ENCODE peak calls at places on chromosome 19, in five cellular contexts. Q, P, A, J and F are unnamed samples.

GRCh38 chr19:50003810-50004419 is 21.3 kb downstream of the VRK3 start:
- DNase-seq in Q (peak; percentile 93), J (peak; percentile 34), A (peak; percentile 97), P (peak; percentile 56), F (peak; percentile 78)

GRCh38 chr19:39402417-39403297 is 4.0 kb upstream of the ZFP36 start:
- DNase-seq in A (peak; percentile 93), Q (peak; percentile 75), J (peak; percentile 92), P (peak; percentile 94), F (no peak)

GRCh38 chr19:18417250-18418033 is 1.8 kb upstream of the SSBP4 start:
- DNase-seq in P (peak; percentile 86), J (no peak), Q (no peak), A (peak; percentile 73), F (no peak)

GRCh38 chr19:49818691-49819331 is 722 bp downstream of the MED25 start:
- DNase-seq in A (no peak), P (no peak), Q (no peak), J (no peak), F (no peak)

GRCh38 chr19:53785196-53785889 is 38.8 kb downstream of the NLRP12 start:
- DNase-seq in Q (no peak), P (no peak), A (no peak), J (no peak), F (no peak)

GRCh38 chr19:23981863-23982262 is 67.2 kb downstream of the ZNF726 start:
- DNase-seq in J (no peak), P (no peak), Q (no peak), A (no peak), F (no peak)

GRCh38 chr19:45175663-45176345 is 2.2 kb downstream of the TRAPPC6A start:
- DNase-seq in J (no peak), Q (no peak), P (no peak), A (no peak), F (no peak)

GRCh38 chr19:10043286-10043927 is 30.1 kb downstream of the RDH8 start:
- DNase-seq in Q (no peak), A (peak; percentile 33), P (no peak), J (no peak), F (no peak)

GRCh38 chr19:7513809-7514642 is 1.9 kb upstream of the ZNF358 start:
- DNase-seq in A (no peak), Q (no peak), J (no peak), P (no peak), F (no peak)

GRCh38 chr19:19575411-19575810 is 37.3 kb downstream of the CILP2 start:
- DNase-seq in J (no peak), Q (no peak), A (no peak), P (no peak), F (no peak)

GRCh38 chr19:13102416-13102665 is 317 bp downstream of the LYL1 start:
- DNase-seq in P (no peak), Q (no peak), A (no peak), J (no peak), F (no peak)

GRCh38 chr19:13100031-13100588 is 2.5 kb downstream of the LYL1 start:
- DNase-seq in P (no peak), Q (no peak), J (no peak), A (no peak), F (no peak)

GRCh38 chr19:13102666-13103584 is at the start of gene LYL1:
- DNase-seq in P (peak; percentile 78), Q (no peak), A (no peak), J (peak; percentile 86), F (no peak)

GRCh38 chr19:13100871-13101589 is 1.6 kb downstream of the LYL1 start:
- DNase-seq in A (no peak), Q (no peak), P (no peak), J (no peak), F (no peak)

DNA sequence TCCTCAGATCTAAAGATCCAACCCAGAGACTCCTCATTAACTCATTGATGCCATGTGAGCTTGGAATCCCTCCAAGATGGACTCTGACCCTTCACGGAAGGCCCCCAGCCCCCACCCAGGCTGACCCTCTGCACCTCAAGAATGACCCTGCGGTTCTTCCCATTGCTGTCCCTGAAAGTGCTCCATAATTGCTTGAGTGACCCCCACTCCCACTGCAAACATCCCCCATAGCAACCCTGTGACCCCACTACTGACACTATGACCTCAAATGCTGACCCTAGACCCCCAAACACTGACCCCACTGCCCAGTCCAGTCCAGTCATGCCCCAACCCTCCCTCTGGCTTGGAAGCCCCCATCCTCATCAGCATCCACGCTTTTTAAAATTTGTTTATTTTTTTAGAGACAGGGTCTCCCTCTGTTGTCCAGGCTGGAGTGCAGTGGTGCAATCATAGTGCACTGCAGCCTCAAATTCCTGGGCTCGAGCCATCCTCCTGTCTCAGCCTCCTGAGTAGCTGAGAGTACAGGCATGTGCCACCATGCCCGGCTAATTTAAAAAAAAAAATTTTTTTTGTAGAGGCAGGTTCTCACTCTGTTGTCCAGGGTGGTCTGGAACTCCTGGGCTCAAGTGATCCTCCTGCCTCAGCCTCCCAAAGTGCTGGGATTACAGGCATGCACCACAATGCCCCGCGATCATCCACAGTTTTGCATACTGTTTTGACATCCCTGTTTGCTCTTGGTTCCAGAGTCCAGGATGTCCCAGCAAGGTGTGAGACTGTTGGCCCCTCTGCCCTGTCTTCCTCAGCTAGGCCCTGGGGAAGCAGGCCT is 855 bp downstream of the LYL1 start:
- DNase-seq in P (no peak), A (no peak), Q (no peak), J (no peak), F (no peak)
- H3K4me3 ChIP-seq in P (peak overlapping the region; percentile 30), A (no peak overlapping the region), Q (no peak overlapping the region), J (peak overlapping the region; percentile 44), F (no peak overlapping the region)

DNA sequence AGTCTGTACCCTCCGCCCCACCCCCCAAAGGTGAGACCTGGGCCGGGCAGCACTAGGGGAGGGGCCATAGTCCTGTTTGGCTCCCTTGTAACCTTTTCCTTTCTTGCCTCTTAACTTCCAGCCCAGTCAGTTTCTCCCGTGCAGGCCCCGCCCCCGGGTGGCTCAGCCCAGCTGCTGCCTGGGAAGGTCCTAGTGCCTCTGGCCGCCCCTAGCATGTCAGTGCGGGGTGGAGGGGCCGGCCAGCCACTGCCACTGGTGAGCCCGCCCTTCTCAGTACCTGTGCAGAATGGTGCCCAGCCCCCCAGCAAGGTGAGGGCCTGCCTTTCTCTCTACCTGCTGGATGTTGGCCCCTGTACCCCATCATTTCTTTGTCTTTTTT is 10.5 kb upstream of the PRR19 start:
- DNase-seq in A (no peak), J (peak; percentile 77), P (no peak), Q (no peak), F (no peak)
- TF ChIP-seq CTCF in A (no peak), J (no peak), P (no peak), Q (no peak), F (no peak)

DNA sequence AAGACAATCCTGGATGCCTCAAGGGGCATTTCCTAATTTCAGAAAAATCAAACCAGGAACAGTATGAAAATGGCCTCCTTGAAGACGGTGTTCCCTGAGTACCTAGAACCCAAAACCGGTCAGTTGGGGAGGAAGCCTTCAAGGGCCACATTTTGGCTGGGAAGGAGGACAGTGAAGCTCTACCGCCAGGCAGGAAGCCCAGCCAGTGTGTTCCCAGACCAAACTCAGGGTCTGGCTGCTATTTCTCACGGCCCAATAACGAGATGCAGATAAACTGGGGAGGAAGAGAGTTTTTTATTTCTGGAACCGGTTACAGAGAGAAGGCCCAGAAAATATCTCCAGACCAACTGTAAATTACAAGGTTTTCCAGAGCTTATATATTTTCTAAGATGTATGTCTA is 24.3 kb upstream of the CEACAM21 start:
- DNase-seq in Q (no peak), J (no peak), A (no peak), P (no peak), F (no peak)
- H3K4me3 ChIP-seq in Q (no peak overlapping the region), J (peak overlapping the region; percentile 2), A (no peak overlapping the region), P (no peak overlapping the region), F (no peak overlapping the region)

GRCh38 chr19:30882411-30883005 is 466.7 kb downstream of the TSHZ3 start:
- DNase-seq in Q (no peak), A (no peak), P (no peak), J (no peak), F (no peak)
- TF ChIP-seq CTCF in Q (no peak), A (no peak), P (no peak), J (no peak), F (no peak)

GRCh38 chr19:36051236-36051635 is 2.8 kb downstream of the THAP8 start:
- DNase-seq in Q (no peak), J (no peak), P (no peak), A (no peak), F (no peak)

GRCh38 chr19:36043952-36044351 is 10.1 kb downstream of the THAP8 start:
- DNase-seq in Q (no peak), J (no peak), A (no peak), P (no peak), F (no peak)

GRCh38 chr19:36049080-36049698 is 4.9 kb downstream of the THAP8 start:
- DNase-seq in J (no peak), P (no peak), Q (no peak), A (no peak), F (no peak)

GRCh38 chr19:36047835-36048234 is 6.2 kb downstream of the THAP8 start:
- DNase-seq in Q (no peak), P (no peak), A (no peak), J (no peak), F (no peak)

DNA sequence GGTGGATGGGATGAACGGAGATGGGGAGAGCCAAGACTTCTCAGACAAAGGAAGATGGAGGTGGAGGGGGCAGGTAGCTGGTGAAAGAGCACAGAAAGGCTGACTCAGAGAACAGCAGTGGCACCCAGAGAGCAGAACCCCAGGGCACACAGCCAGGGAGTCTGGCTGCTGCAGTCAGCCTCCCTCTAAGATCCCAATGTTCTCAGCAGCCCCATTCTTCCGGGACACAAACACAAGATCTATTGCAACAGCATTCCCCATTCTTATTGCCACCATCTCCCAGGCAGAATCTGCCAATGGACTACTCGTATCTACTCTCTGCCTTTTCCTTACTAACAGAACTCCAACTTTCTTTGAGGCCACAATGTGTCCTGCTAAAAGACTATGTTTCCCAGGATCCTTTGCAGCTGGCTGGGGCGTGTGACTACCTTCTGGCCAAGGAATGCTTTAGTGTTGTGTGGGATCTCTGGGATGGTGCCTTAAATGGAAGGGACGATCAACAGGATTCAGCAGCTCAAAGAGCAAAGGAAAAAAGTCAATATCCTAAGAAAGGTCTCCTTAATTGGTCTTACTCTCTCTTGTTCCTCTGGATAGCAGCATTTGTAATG is 7.5 kb downstream of the THAP8 start:
- DNase-seq in P (no peak), J (no peak), A (no peak), Q (no peak), F (no peak)
- H3K4me3 ChIP-seq in P (no peak overlapping the region), J (no peak overlapping the region), A (no peak overlapping the region), Q (no peak overlapping the region), F (no peak overlapping the region)

GRCh38 chr19:46435009-46435408 is 6.3 kb upstream of the PNMA8C start:
- DNase-seq in J (no peak), Q (no peak), A (no peak), P (no peak), F (no peak)
- TF ChIP-seq CTCF in J (no peak), Q (no peak), A (no peak), P (no peak), F (no peak)

DNA sequence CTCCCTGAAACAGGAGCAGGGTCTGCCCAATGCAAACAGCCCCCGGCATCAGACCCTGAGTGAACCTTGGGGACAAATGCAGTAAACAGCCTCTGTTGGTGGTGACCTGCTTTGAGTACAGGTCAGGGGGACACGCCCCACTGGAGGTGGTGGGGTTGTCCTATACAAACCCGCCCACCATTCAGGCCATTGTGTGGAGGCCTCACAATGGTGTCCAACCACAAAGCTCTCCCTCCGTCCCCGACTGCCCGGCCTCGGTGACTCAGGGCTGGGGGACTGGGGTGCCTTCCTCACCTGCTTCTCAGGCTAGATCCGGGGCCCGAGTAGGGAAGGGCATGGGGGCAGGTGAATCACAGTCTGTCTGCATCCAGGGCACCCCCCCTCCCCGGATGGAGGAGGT is 1.5 kb downstream of the MUC16 start:
- DNase-seq in J (no peak), P (no peak), Q (no peak), A (no peak), F (no peak)
- H3K4me3 ChIP-seq in J (no peak overlapping the region), P (no peak overlapping the region), Q (no peak overlapping the region), A (no peak overlapping the region), F (no peak overlapping the region)